ENCODE peak calls at places on chromosomes 6 and 20, in nine cellular contexts. D, X, F, S, H, M, U, V and J are unnamed samples. For H3K4me1 and H3K9me3, the result is how much of the 10 kb centered on the place peaks cover.

GRCh38 chr6:30152019-30152673 is 8.9 kb downstream of the TRIM10 start:
- DNase-seq in U (no peak), H (no peak), V (no peak), F (no peak), D (no peak), S (no peak), X (no peak), M (no peak), J (no peak)

GRCh38 chr20:62823688-62824475 is 7.0 kb downstream of the COL9A3 start:
- DNase-seq in X (no peak), V (no peak), S (no peak), M (no peak), D (peak), H (no peak), U (no peak), F (no peak), J (no peak)

GRCh38 chr20:5119435-5120188 is at the start of gene PCNA:
- DNase-seq in H (peak), D (peak), X (peak), S (peak), V (peak), M (peak), F (peak), U (peak), J (peak)

GRCh38 chr6:166476634-166477215 is 94.0 kb upstream of the MPC1 start:
- DNase-seq in X (no peak), M (no peak), U (peak), D (no peak), H (no peak), F (no peak), V (no peak), S (no peak), J (no peak)

GRCh38 chr6:105402981-105403935 is at the start of gene PREP:
- DNase-seq in U (peak), F (peak), H (peak), M (peak), D (peak), X (peak), V (peak), S (peak), J (peak)

GRCh38 chr6:109197061-109197460 is 101.8 kb downstream of the CEP57L1 start:
- DNase-seq in X (no peak), H (no peak), M (no peak), V (no peak), S (no peak), D (peak), U (no peak), F (no peak), J (no peak)

GRCh38 chr6:159842035-159842434 is 42.0 kb downstream of the PNLDC1 start:
- DNase-seq in M (no peak), F (no peak), H (no peak), D (no peak), V (no peak), X (no peak), U (no peak), S (peak), J (no peak)

GRCh38 chr6:7727951-7728854 is 2.3 kb downstream of the BMP6 start:
- DNase-seq in M (no peak), S (no peak), F (peak), X (no peak), U (peak), D (no peak), V (no peak), H (no peak), J (no peak)

GRCh38 chr6:79250107-79250514 is 15.6 kb upstream of the HMGN3 start:
- DNase-seq in D (peak), H (no peak), S (no peak), F (no peak), U (no peak), M (no peak), X (no peak), V (no peak), J (no peak)

GRCh38 chr20:17024513-17025105 is 202.2 kb upstream of the PCSK2 start:
- DNase-seq in H (no peak), S (peak), X (no peak), F (no peak), V (no peak), M (no peak), D (no peak), U (no peak), J (no peak)

GRCh38 chr6:131368077-131368911 is 204.7 kb upstream of the ARG1 start:
- DNase-seq in S (no peak), M (peak), U (no peak), F (peak), D (peak), V (peak), H (peak), X (peak), J (peak)

GRCh38 chr6:20564269-20564668 is 30.0 kb downstream of the CDKAL1 start:
- DNase-seq in M (no peak), S (peak), X (no peak), V (no peak), H (no peak), F (no peak), D (no peak), U (no peak), J (no peak)

GRCh38 chr6:116385911-116386310 is 15.2 kb downstream of the DSE start:
- DNase-seq in M (no peak), H (no peak), S (no peak), D (no peak), X (no peak), F (no peak), V (no peak), U (no peak), J (no peak)

GRCh38 chr20:21570285-21570992 is 56.6 kb upstream of the NKX2-2 start:
- DNase-seq in X (no peak), M (no peak), S (no peak), F (no peak), D (no peak), V (no peak), H (no peak), U (no peak), J (no peak)

GRCh38 chr6:18352842-18353241 is 34.3 kb upstream of the RNF144B start:
- DNase-seq in U (no peak), D (no peak), S (no peak), X (no peak), H (peak), V (no peak), F (no peak), M (no peak), J (no peak)

GRCh38 chr6:44730771-44731391 is 343.4 kb downstream of the CDC5L start:
- DNase-seq in X (no peak), H (no peak), S (no peak), M (no peak), U (no peak), V (no peak), D (no peak), F (no peak), J (no peak)

GRCh38 chr20:51636123-51636522 is 93.6 kb upstream of the NFATC2 start:
- DNase-seq in S (peak), M (no peak), H (no peak), V (no peak), F (no peak), X (no peak), D (no peak), U (no peak), J (no peak)

GRCh38 chr20:62089393-62089792 is 23.7 kb upstream of the TAF4 start:
- DNase-seq in U (peak), M (no peak), S (no peak), F (no peak), D (no peak), V (no peak), H (no peak), X (no peak), J (no peak)

GRCh38 chr6:136696783-136697364 is 95.4 kb downstream of the MAP3K5 start:
- DNase-seq in D (no peak), V (no peak), M (no peak), S (no peak), H (no peak), U (no peak), F (no peak), X (no peak), J (no peak)

GRCh38 chr6:31042801-31043200 is 32.5 kb downstream of the MUC22 start:
- DNase-seq in F (peak), X (peak), U (no peak), M (peak), V (peak), S (peak), D (peak), H (peak), J (peak)

GRCh38 chr6:31114540-31114876 is at the start of gene PSORS1C1:
- DNase-seq in U (peak), X (peak), D (peak), F (peak), S (peak), V (peak), M (peak), H (peak), J (peak)

GRCh38 chr6:111530218-111530617 is 47.2 kb upstream of the REV3L start:
- DNase-seq in S (no peak), V (no peak), D (no peak), M (no peak), H (no peak), U (no peak), F (no peak), X (no peak), J (no peak)

GRCh38 chr20:63652192-63652980 is 838 bp downstream of the STMN3 start:
- DNase-seq in X (no peak), F (no peak), V (no peak), D (no peak), U (peak), M (no peak), S (no peak), H (no peak), J (peak)

GRCh38 chr6:2980465-2980855 is 9.1 kb upstream of the SERPINB6 start:
- DNase-seq in F (no peak), H (no peak), M (no peak), V (no peak), D (no peak), U (no peak), X (peak), S (no peak), J (no peak)

GRCh38 chr6:78910611-78911134 is 43.3 kb downstream of the IRAK1BP1 start:
- DNase-seq in D (peak), V (no peak), F (peak), S (no peak), X (no peak), U (peak), M (no peak), H (no peak), J (no peak)

GRCh38 chr6:21603516-21603952 is 10.0 kb downstream of the SOX4 start:
- DNase-seq in X (no peak), S (no peak), U (no peak), H (no peak), V (no peak), D (no peak), M (no peak), F (no peak), J (no peak)

GRCh38 chr20:48822178-48822577 is 5.6 kb downstream of the PREX1 start:
- DNase-seq in X (no peak), F (no peak), H (no peak), U (peak), S (no peak), M (no peak), V (no peak), D (no peak), J (no peak)

GRCh38 chr6:132960720-132961119 is 146.4 kb downstream of the RPS12 start:
- DNase-seq in V (no peak), F (no peak), M (no peak), X (no peak), D (no peak), U (no peak), S (no peak), H (peak), J (no peak)

GRCh38 chr6:160132776-160133338 is 11.2 kb downstream of the SLC22A1 start:
- DNase-seq in F (no peak), S (no peak), X (peak), D (no peak), M (peak), U (no peak), V (no peak), H (no peak), J (no peak)

GRCh38 chr6:31402324-31403282 is 792 bp upstream of the MICA start:
- DNase-seq in U (no peak), M (peak), S (no peak), X (peak), D (peak), V (peak), H (peak), F (no peak), J (no peak)

GRCh38 chr6:84521419-84522001 is 242.9 kb downstream of the TBX18 start:
- DNase-seq in M (no peak), D (no peak), X (no peak), F (no peak), U (no peak), S (no peak), V (no peak), H (no peak), J (no peak)

GRCh38 chr6:45504947-45505346 is 127.2 kb upstream of the SUPT3H start:
- DNase-seq in M (peak), H (no peak), S (no peak), X (no peak), F (peak), U (no peak), D (peak), V (no peak), J (no peak)

GRCh38 chr20:57713505-57713903 is 3.7 kb upstream of the PMEPA1 start:
- DNase-seq in M (no peak), X (no peak), D (no peak), H (no peak), U (no peak), F (no peak), V (peak), S (no peak), J (no peak)
- H3K4me1 ChIP-seq in M (half or more), X (under half), D (under half), H (under half), U (under half), F (under half), V (under half), S (under half), J (under half)

DNA sequence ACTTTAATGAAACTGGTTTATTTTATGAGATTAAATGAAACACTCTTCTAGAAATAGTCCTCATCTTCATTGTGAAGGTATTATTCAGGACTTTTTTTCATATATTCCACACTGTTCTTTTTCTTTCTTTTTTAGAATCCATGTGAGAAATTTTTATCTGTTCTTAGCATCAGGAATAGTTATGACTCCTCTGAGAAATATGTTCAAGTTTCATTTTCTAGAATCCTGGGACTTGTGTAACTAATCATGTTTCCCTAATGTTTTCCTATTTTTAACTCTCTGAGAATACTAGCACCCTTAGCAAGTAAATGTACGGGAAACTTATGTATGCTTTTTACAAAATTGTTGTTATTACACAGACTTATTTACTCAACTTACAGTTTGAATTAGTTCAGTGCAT is 407.8 kb downstream of the CBLN4 start:
- DNase-seq in U (no peak), V (no peak), S (no peak), F (no peak), H (no peak), M (no peak), X (no peak), D (no peak), J (no peak)
- H3K9me3 ChIP-seq in U (under half), V (under half), S (under half), F (under half), H (under half), M (under half), X (under half), D (under half), J (under half)

GRCh38 chr6:52361347-52361944 is 505 bp upstream of the PAQR8 start:
- DNase-seq in U (peak), V (peak), X (peak), S (no peak), M (no peak), D (peak), F (peak), H (no peak), J (peak)

GRCh38 chr6:52362443-52363221 is 681 bp downstream of the PAQR8 start:
- DNase-seq in M (peak), F (peak), H (no peak), D (peak), X (no peak), U (peak), V (peak), S (no peak), J (peak)

GRCh38 chr6:52361945-52362442 is at the start of gene PAQR8:
- DNase-seq in X (peak), V (peak), F (peak), D (peak), U (peak), S (peak), M (peak), H (peak), J (peak)

GRCh38 chr6:52364480-52365166 is 2.7 kb downstream of the PAQR8 start:
- DNase-seq in D (no peak), V (peak), M (no peak), U (no peak), F (no peak), X (no peak), H (no peak), S (no peak), J (no peak)

DNA sequence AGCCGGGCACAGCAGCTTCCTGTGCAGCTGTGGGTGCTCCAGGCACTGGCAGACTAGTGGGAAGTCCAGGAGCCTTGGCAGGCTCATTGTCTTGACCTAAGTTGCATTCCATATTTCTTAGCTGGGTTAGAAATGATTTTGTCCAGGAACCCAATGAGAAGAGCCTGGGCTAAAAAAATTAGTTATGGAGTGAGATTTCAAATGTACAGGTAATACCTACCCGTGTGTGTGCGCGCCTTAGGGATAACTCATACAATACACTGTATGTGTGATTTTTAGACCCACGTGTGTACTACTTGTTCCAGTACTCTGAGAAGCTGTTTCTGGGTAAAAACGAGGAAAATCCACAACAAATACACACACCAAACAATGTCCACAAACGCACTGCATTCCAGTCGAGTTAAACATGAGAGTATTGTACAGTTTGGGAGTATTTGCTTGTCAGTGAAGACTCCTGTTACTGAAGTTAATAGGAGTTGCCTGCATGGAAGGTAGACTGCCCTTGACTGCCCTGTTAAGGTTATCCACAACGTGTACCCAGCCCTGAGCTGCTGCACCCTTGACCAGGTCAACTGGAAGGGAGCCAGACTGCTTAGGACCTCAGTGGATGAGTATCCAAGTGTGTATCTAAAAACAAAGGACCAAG is 1.4 kb downstream of the PAQR8 start:
- DNase-seq in U (no peak), M (peak), D (no peak), H (no peak), V (no peak), F (no peak), S (no peak), X (no peak), J (no peak)
- TF ChIP-seq POLR2A in U (no peak), M (no peak), D (no peak), H (no peak), V (no peak), F (no peak), S (no peak), X (no peak), J (no peak)

GRCh38 chr6:158431560-158431959 is 119.3 kb downstream of the TULP4 start:
- DNase-seq in F (no peak), U (peak), D (no peak), M (no peak), X (no peak), S (no peak), H (no peak), V (no peak), J (no peak)
- H3K4me1 ChIP-seq in F (under half), U (under half), D (under half), M (under half), X (under half), S (under half), H (under half), V (under half), J (under half)

DNA sequence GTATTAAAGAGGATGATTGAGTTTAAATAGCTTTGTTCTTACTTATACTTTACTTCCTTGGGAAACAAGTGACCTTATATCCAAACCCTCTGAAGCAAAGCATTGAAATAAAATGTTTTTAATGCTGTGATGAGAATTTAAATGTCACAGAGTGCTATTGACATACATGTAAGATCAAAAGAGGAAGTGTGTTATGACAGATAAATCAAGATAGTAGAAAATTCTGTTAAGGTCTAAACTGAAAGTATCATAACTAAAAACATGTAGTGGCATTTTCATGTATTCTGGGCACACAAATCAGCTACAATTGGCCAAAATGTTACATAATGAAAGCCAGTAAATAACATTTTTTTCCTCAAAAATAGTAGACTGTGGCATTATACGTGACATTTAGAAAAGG is 318.0 kb downstream of the GRIK2 start:
- DNase-seq in H (no peak), X (no peak), V (no peak), S (no peak), U (no peak), D (no peak), M (no peak), F (no peak), J (no peak)
- H3K9me3 ChIP-seq in H (under half), X (under half), V (under half), S (under half), U (under half), D (under half), M (under half), F (under half), J (under half)

DNA sequence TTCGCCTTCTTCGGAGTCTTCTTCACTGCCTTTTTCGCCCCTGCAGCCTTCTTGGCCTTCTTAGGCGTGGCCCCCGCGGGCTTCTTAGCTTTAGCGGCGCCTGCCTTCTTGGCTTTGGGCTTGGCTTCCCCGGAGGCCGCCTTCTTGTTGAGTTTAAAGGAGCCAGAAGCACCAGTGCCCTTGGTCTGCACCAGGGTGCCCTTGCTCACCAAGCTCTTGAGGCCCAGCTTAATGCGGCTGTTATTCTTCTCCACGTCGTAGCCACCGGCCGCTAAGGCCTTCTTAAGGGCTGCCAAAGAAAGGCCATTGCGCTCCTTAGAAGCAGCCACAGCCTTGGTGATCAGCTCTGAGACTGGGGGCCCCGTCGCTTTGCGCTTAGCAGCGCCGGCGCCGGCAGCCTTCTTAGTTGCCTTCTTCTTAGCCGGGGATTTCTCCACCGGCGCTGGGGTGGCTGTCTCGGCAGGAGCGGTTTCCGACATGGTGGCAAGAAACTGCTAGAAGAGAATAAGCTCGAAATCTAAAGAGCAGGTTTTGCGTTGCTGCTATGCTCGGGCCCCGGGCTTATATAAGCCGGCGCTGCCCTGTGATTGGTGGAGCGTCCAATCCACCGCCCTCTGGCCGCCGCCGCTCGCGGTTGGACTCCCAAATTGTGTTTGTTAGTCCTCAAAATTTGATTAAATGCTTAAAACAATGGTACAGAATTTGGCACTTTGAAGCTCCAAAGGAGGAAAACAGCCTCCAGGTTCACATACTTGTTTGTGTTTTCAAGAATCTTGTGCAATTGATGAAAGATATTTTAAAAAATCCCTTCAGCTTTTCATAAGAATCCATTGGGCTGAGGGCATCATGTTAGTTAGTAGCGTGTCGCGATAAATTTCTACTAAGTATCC is 44.9 kb downstream of the OR2B2 start:
- DNase-seq in X (peak), V (peak), M (peak), H (no peak), F (peak), S (no peak), U (peak), D (peak), J (no peak)
- TF ChIP-seq POLR2A in X (peak), V (peak), M (no peak), H (peak), F (peak), S (no peak), U (peak), D (no peak), J (no peak)